ENCODE peak calls at places on chromosomes 13 and 19, in five cellular contexts. K is PC-3, R is cardiac muscle cell, V is osteocyte, Z is GM04504. Q is an unnamed sample.

GRCh38 chr19:44708940-44709339 is 10.0 kb downstream of the CEACAM16 start:
- DNase-seq in K (no peak), R (no peak), V (no peak), Z (no peak), Q (no peak)

GRCh38 chr13:30366083-30366482 is 56.2 kb upstream of the UBE2L5 start:
- DNase-seq in K (no peak), R (no peak), V (no peak), Z (no peak), Q (no peak)

GRCh38 chr13:102877285-102877684 is 31.5 kb downstream of the ERCC5 start:
- DNase-seq in K (no peak), R (no peak), V (no peak), Z (no peak), Q (peak; percentile 45)

GRCh38 chr13:97259787-97260641 is 37.9 kb downstream of the MBNL2 start:
- DNase-seq in K (peak; percentile 49), R (no peak), V (no peak), Z (no peak), Q (peak; percentile 58)

GRCh38 chr13:33009019-33009418 is 7.2 kb upstream of the KL start:
- DNase-seq in K (no peak), R (no peak), V (no peak), Z (no peak), Q (no peak)

GRCh38 chr13:45718063-45718462 is 15.9 kb downstream of the CBY2 start:
- DNase-seq in K (peak; percentile 41), R (peak; percentile 53), V (no peak), Z (no peak), Q (peak; percentile 36)

GRCh38 chr13:83618966-83619365 is 263.3 kb downstream of the SLITRK1 start:
- DNase-seq in K (peak; percentile 75), R (no peak), V (no peak), Z (no peak), Q (peak; percentile 77)

GRCh38 chr19:5338661-5339469 is 1.7 kb downstream of the PTPRS start:
- DNase-seq in K (no peak), R (peak; percentile 73), V (no peak), Z (no peak), Q (no peak)

GRCh38 chr13:29713841-29714240 is 118.4 kb upstream of the SLC7A1 start:
- DNase-seq in K (peak; percentile 63), R (no peak), V (no peak), Z (no peak), Q (no peak)

GRCh38 chr19:38675611-38676010 is 28.2 kb downstream of the ACTN4 start:
- DNase-seq in K (no peak), R (no peak), V (no peak), Z (no peak), Q (no peak)

GRCh38 chr19:13234518-13234917 is 84.3 kb downstream of the IER2 start:
- DNase-seq in K (peak; percentile 71), R (peak; percentile 44), V (no peak), Z (peak; percentile 7), Q (no peak)

GRCh38 chr19:17719730-17720486 is 628 bp downstream of the MAP1S start:
- DNase-seq in K (peak; percentile 34), R (no peak), V (no peak), Z (no peak), Q (peak; percentile 58)

GRCh38 chr13:106102776-106103175 is 432.7 kb downstream of the EFNB2 start:
- DNase-seq in K (no peak), R (no peak), V (no peak), Z (no peak), Q (no peak)

GRCh38 chr19:43765109-43765876 is 10.5 kb upstream of the SMG9 start:
- DNase-seq in K (peak; percentile 96), R (no peak), V (peak; percentile 87), Z (peak; percentile 93), Q (peak; percentile 95)

GRCh38 chr19:17803264-17803896 is 8.4 kb downstream of the B3GNT3 start:
- DNase-seq in K (no peak), R (no peak), V (no peak), Z (no peak), Q (no peak)

GRCh38 chr13:51818771-51819511 is 15.0 kb upstream of the DHRS12 start:
- DNase-seq in K (no peak), R (no peak), V (no peak), Z (no peak), Q (no peak)

GRCh38 chr19:13476071-13476470 is 30.2 kb downstream of the CACNA1A start:
- DNase-seq in K (no peak), R (no peak), V (no peak), Z (no peak), Q (no peak)